ENCODE peak calls at places on chromosomes 5 and 9, in eight cellular contexts. J is activated CD4-positive, alpha-beta T cell treated with anti-CD3 and anti-CD28 coated beads for 1 hour; E is AG10803; S is left cardiac atrium; U is stimulated activated CD4-positive, alpha-beta T cell treated with anti-CD3 and anti-CD28 coated beads, Interleukin-4, amount 100 ng/mL, for 24 hours; B is CD8-positive, alpha-beta memory T cell; P is hippocampal formation; F is AML-193. N is an unnamed sample.

GRCh38 chr5:36619012-36619635 is 12.7 kb downstream of the SLC1A3 start:
- DNase-seq in F (no peak), E (no peak), S (no peak), B (no peak), J (no peak), U (no peak), P (no peak), N (no peak)

GRCh38 chr5:68722357-68722756 is 371.5 kb upstream of the SLC30A5 start:
- DNase-seq in J (no peak), P (no peak), F (no peak), E (no peak), U (no peak), B (no peak), S (no peak), N (no peak)

GRCh38 chr9:91842358-91842757 is 107.7 kb downstream of the ROR2 start:
- DNase-seq in P (no peak), U (no peak), J (no peak), B (no peak), S (no peak), F (no peak), E (no peak), N (no peak)

GRCh38 chr5:42851441-42851840 is 39.7 kb upstream of the SELENOP start:
- DNase-seq in B (no peak), P (no peak), U (no peak), S (no peak), J (no peak), E (no peak), F (no peak), N (no peak)

GRCh38 chr9:17004500-17004899 is 130.3 kb upstream of the CNTLN start:
- DNase-seq in S (no peak), F (no peak), P (no peak), U (no peak), B (no peak), E (peak), J (no peak), N (no peak)

GRCh38 chr9:16321461-16322119 is 548.9 kb downstream of the BNC2 start:
- DNase-seq in P (no peak), S (peak), J (no peak), F (no peak), B (no peak), U (no peak), E (peak), N (no peak)

GRCh38 chr5:75016896-75017295 is 35.5 kb downstream of the GCNT4 start:
- DNase-seq in F (no peak), B (no peak), E (peak), U (no peak), P (no peak), J (no peak), S (no peak), N (no peak)

GRCh38 chr5:78065663-78066062 is 228.8 kb downstream of the AP3B1 start:
- DNase-seq in B (no peak), P (no peak), U (no peak), E (no peak), J (no peak), F (no peak), S (no peak), N (no peak)

GRCh38 chr5:131795879-131796792 is 681 bp downstream of the FNIP1 start:
- DNase-seq in E (peak), P (peak), B (peak), S (peak), J (peak), F (peak), U (peak), N (no peak)

GRCh38 chr5:177006265-177006972 is at the start of gene UIMC1:
- DNase-seq in U (peak), S (peak), F (peak), J (peak), B (peak), P (peak), E (peak), N (peak)

GRCh38 chr9:135091545-135091944 is 4.1 kb downstream of the OLFM1 start:
- DNase-seq in J (no peak), S (no peak), B (no peak), U (no peak), P (no peak), F (no peak), E (no peak), N (no peak)

GRCh38 chr5:58462154-58462553 is 2.3 kb upstream of the PLK2 start:
- DNase-seq in S (no peak), J (no peak), F (no peak), B (no peak), P (no peak), E (peak), U (no peak), N (no peak)

GRCh38 chr5:150671509-150672236 is 10.6 kb downstream of the MYOZ3 start:
- DNase-seq in F (no peak), S (peak), U (no peak), E (no peak), J (no peak), P (no peak), B (no peak), N (peak)

GRCh38 chr9:138120072-138120471 is 242.5 kb downstream of the CACNA1B start:
- DNase-seq in F (no peak), E (no peak), U (no peak), P (no peak), B (no peak), J (no peak), S (no peak), N (no peak)

GRCh38 chr9:129102791-129103594 is 7.6 kb downstream of the CRAT start:
- DNase-seq in S (peak), B (no peak), F (peak), U (peak), P (peak), J (no peak), E (peak), N (no peak)

GRCh38 chr5:638501-639252 is 26.5 kb downstream of the CEP72 start:
- DNase-seq in P (no peak), B (no peak), S (no peak), F (no peak), E (no peak), U (no peak), J (no peak), N (no peak)

GRCh38 chr5:80114856-80115255 is 79.7 kb downstream of the THBS4 start:
- DNase-seq in U (no peak), J (no peak), F (no peak), P (no peak), B (no peak), S (no peak), E (no peak), N (no peak)

GRCh38 chr5:52799358-52799982 is 11.8 kb downstream of the ITGA1 start:
- DNase-seq in S (peak), P (no peak), B (no peak), E (peak), F (peak), U (no peak), J (no peak), N (no peak)

GRCh38 chr9:98326402-98327248 is 71.2 kb upstream of the TBC1D2 start:
- DNase-seq in F (no peak), E (peak), U (no peak), B (no peak), S (no peak), P (no peak), J (no peak), N (no peak)

GRCh38 chr5:15501057-15501791 is 1.2 kb downstream of the FBXL7 start:
- DNase-seq in E (peak), J (no peak), S (peak), P (peak), U (no peak), B (no peak), F (no peak), N (no peak)

GRCh38 chr5:54302267-54302687 is 8.1 kb downstream of the ARL15 start:
- DNase-seq in E (peak), S (no peak), J (no peak), U (no peak), P (no peak), F (peak), B (no peak), N (no peak)

GRCh38 chr5:15014809-15015208 is 143.2 kb upstream of the ANKH start:
- DNase-seq in J (no peak), B (no peak), P (no peak), E (peak), U (no peak), S (no peak), F (no peak), N (no peak)

GRCh38 chr5:16934669-16935068 is 1.4 kb downstream of the MYO10 start:
- DNase-seq in P (no peak), U (no peak), J (no peak), F (no peak), S (no peak), E (no peak), B (no peak), N (no peak)

GRCh38 chr5:91266184-91266705 is 116.9 kb downstream of the ARRDC3 start:
- DNase-seq in U (no peak), J (no peak), E (peak), S (no peak), P (no peak), F (peak), B (no peak), N (no peak)

GRCh38 chr9:120965344-120966004 is 38.9 kb upstream of the TRAF1 start:
- DNase-seq in F (no peak), S (no peak), U (no peak), P (peak), J (no peak), B (no peak), E (no peak), N (no peak)

GRCh38 chr9:86816366-86816765 is 130.9 kb downstream of the GAS1 start:
- DNase-seq in S (no peak), U (no peak), E (no peak), P (no peak), B (no peak), F (no peak), J (no peak), N (no peak)

GRCh38 chr9:98792096-98792490 is 4.3 kb downstream of the ANKS6 start:
- DNase-seq in F (no peak), B (no peak), J (no peak), S (no peak), U (no peak), E (no peak), P (no peak), N (no peak)

GRCh38 chr9:91094324-91095083 is 267.2 kb downstream of the AUH start:
- DNase-seq in P (no peak), J (no peak), E (no peak), B (no peak), U (no peak), S (no peak), F (no peak), N (no peak)

GRCh38 chr9:81462759-81463158 is 226.6 kb downstream of the TLE1 start:
- DNase-seq in S (no peak), J (no peak), B (no peak), U (no peak), P (no peak), E (peak), F (no peak), N (no peak)

GRCh38 chr5:39772307-39772706 is 347.5 kb upstream of the DAB2 start:
- DNase-seq in F (no peak), S (no peak), B (no peak), P (no peak), J (no peak), U (no peak), E (no peak), N (no peak)